ENCODE peak calls at places on chromosomes 6 and 20, in four cellular contexts. V is EL, A is astrocyte, G is iris pigment epithelial cell. S is an unnamed sample.

GRCh38 chr6:52253494-52253893 is 9.2 kb upstream of the IL17F start:
- DNase-seq in G (no peak), V (no peak), A (no peak), S (no peak)

GRCh38 chr6:5501837-5502236 is 240.5 kb downstream of the FARS2 start:
- DNase-seq in G (no peak), V (no peak), A (peak), S (no peak)

GRCh38 chr6:140812636-140813035 is 1320.1 kb upstream of the GJE1 start:
- DNase-seq in V (no peak), A (no peak), G (peak), S (no peak)

GRCh38 chr6:151494235-151494950 is 576 bp downstream of the CCDC170 start:
- DNase-seq in G (peak), A (peak), V (peak), S (peak)

GRCh38 chr6:152268846-152269442 is 368.2 kb downstream of the SYNE1 start:
- DNase-seq in V (no peak), A (no peak), G (peak), S (no peak)

GRCh38 chr6:54716869-54717268 is 129.7 kb upstream of the FAM83B start:
- DNase-seq in V (no peak), G (peak), A (no peak), S (no peak)

GRCh38 chr6:56381852-56382251 is 134.5 kb upstream of the COL21A1 start:
- DNase-seq in A (peak), V (peak), G (no peak), S (no peak)

GRCh38 chr20:18225652-18226051 is 62.7 kb upstream of the ZNF133 start:
- DNase-seq in V (no peak), A (peak), G (peak), S (no peak)

GRCh38 chr6:73579851-73580246 is 59.0 kb upstream of the EEF1A1 start:
- DNase-seq in V (peak), A (peak), G (peak), S (no peak)

GRCh38 chr6:119566546-119567263 is 217.1 kb upstream of the MAN1A1 start:
- DNase-seq in V (no peak), A (no peak), G (no peak), S (no peak)

GRCh38 chr6:151475653-151476523 is 17.9 kb upstream of the CCDC170 start:
- DNase-seq in G (peak), A (peak), V (peak), S (peak)

GRCh38 chr6:170279977-170280688 is 10.7 kb downstream of the DLL1 start:
- DNase-seq in G (peak), V (peak), A (no peak), S (peak)

S was measured in germinal center.